ENCODE peak calls at places on chromosomes 6 and 20, in nine cellular contexts. One of them, this sample, is unnamed.
A peak's percentile ranks its signal among the peaks of the same experiment; 100 is the strongest.

GRCh38 chr6:20403766-20404640 is 2.3 kb downstream of the E2F3 start:
- DNase-seq in GM12878: no peak
- DNase-seq in adrenal gland: peak; percentile 53
- DNase-seq in heart left ventricle: no peak
- DNase-seq in ovary: peak; percentile 56
- DNase-seq in A549: peak; percentile 16
- DNase-seq in HepG2: peak; percentile 52
- DNase-seq in spleen: no peak
- DNase-seq in uterus: peak; percentile 19
- DNase-seq in this sample: no peak

GRCh38 chr6:7535498-7535897 is 6.0 kb upstream of the DSP start:
- DNase-seq in GM12878: no peak
- DNase-seq in adrenal gland: no peak
- DNase-seq in heart left ventricle: no peak
- DNase-seq in ovary: no peak
- DNase-seq in A549: no peak
- DNase-seq in HepG2: no peak
- DNase-seq in spleen: no peak
- DNase-seq in uterus: no peak
- DNase-seq in this sample: no peak

GRCh38 chr6:112034236-112034990 is 19.5 kb upstream of the CCN6 start:
- DNase-seq in GM12878: no peak
- DNase-seq in adrenal gland: no peak
- DNase-seq in heart left ventricle: no peak
- DNase-seq in ovary: no peak
- DNase-seq in A549: no peak
- DNase-seq in HepG2: no peak
- DNase-seq in spleen: no peak
- DNase-seq in uterus: no peak
- DNase-seq in this sample: no peak

GRCh38 chr20:63641792-63642517 is 11.3 kb downstream of the STMN3 start:
- DNase-seq in GM12878: peak; percentile 48
- DNase-seq in adrenal gland: peak; percentile 90
- DNase-seq in heart left ventricle: peak; percentile 92
- DNase-seq in ovary: peak; percentile 95
- DNase-seq in A549: peak; percentile 74
- DNase-seq in HepG2: peak; percentile 90
- DNase-seq in spleen: peak; percentile 99
- DNase-seq in uterus: peak; percentile 77
- DNase-seq in this sample: peak; percentile 92

GRCh38 chr6:139888691-139889122 is 514.3 kb upstream of the CITED2 start:
- DNase-seq in GM12878: no peak
- DNase-seq in adrenal gland: no peak
- DNase-seq in heart left ventricle: no peak
- DNase-seq in ovary: no peak
- DNase-seq in A549: no peak
- DNase-seq in HepG2: no peak
- DNase-seq in spleen: no peak
- DNase-seq in uterus: no peak
- DNase-seq in this sample: no peak

GRCh38 chr20:63132715-63133471 is 83.0 kb downstream of the YTHDF1 start:
- DNase-seq in GM12878: no peak
- DNase-seq in adrenal gland: no peak
- DNase-seq in heart left ventricle: peak; percentile 4
- DNase-seq in ovary: no peak
- DNase-seq in A549: no peak
- DNase-seq in HepG2: no peak
- DNase-seq in spleen: peak; percentile 61
- DNase-seq in uterus: no peak
- DNase-seq in this sample: no peak

GRCh38 chr6:149716584-149716983 is 1.3 kb downstream of the LATS1 start:
- DNase-seq in GM12878: no peak
- DNase-seq in adrenal gland: no peak
- DNase-seq in heart left ventricle: no peak
- DNase-seq in ovary: no peak
- DNase-seq in A549: peak; percentile 10
- DNase-seq in HepG2: no peak
- DNase-seq in spleen: no peak
- DNase-seq in uterus: no peak
- DNase-seq in this sample: no peak

GRCh38 chr6:33702345-33702977 is 9.0 kb downstream of the UQCC2 start:
- DNase-seq in GM12878: no peak
- DNase-seq in adrenal gland: peak; percentile 68
- DNase-seq in heart left ventricle: no peak
- DNase-seq in ovary: no peak
- DNase-seq in A549: peak; percentile 74
- DNase-seq in HepG2: peak; percentile 67
- DNase-seq in spleen: peak; percentile 35
- DNase-seq in uterus: no peak
- DNase-seq in this sample: no peak

GRCh38 chr6:116518621-116519020 is 7.2 kb downstream of the CALHM5 start:
- DNase-seq in GM12878: no peak
- DNase-seq in adrenal gland: no peak
- DNase-seq in heart left ventricle: no peak
- DNase-seq in ovary: no peak
- DNase-seq in A549: no peak
- DNase-seq in HepG2: no peak
- DNase-seq in spleen: no peak
- DNase-seq in uterus: no peak
- DNase-seq in this sample: no peak

GRCh38 chr6:138970856-138971425 is 17.1 kb downstream of the REPS1 start:
- DNase-seq in GM12878: no peak
- DNase-seq in adrenal gland: peak; percentile 41
- DNase-seq in heart left ventricle: peak; percentile 29
- DNase-seq in ovary: no peak
- DNase-seq in A549: no peak
- DNase-seq in HepG2: no peak
- DNase-seq in spleen: no peak
- DNase-seq in uterus: no peak
- DNase-seq in this sample: no peak

GRCh38 chr6:70456725-70457124 is 43.4 kb downstream of the FAM135A start:
- DNase-seq in GM12878: no peak
- DNase-seq in adrenal gland: no peak
- DNase-seq in heart left ventricle: no peak
- DNase-seq in ovary: no peak
- DNase-seq in A549: no peak
- DNase-seq in HepG2: no peak
- DNase-seq in spleen: no peak
- DNase-seq in uterus: no peak
- DNase-seq in this sample: no peak

GRCh38 chr6:102114402-102114801 is 720.9 kb downstream of the GRIK2 start:
- DNase-seq in GM12878: no peak
- DNase-seq in adrenal gland: no peak
- DNase-seq in heart left ventricle: no peak
- DNase-seq in ovary: no peak
- DNase-seq in A549: no peak
- DNase-seq in HepG2: peak; percentile 20
- DNase-seq in spleen: no peak
- DNase-seq in uterus: no peak
- DNase-seq in this sample: no peak

GRCh38 chr20:61510778-61511330 is 258.8 kb downstream of the CDH4 start:
- DNase-seq in GM12878: no peak
- DNase-seq in adrenal gland: no peak
- DNase-seq in heart left ventricle: no peak
- DNase-seq in ovary: no peak
- DNase-seq in A549: no peak
- DNase-seq in HepG2: no peak
- DNase-seq in spleen: no peak
- DNase-seq in uterus: no peak
- DNase-seq in this sample: no peak

GRCh38 chr6:131754715-131755567 is 44.1 kb upstream of the CTAGE9 start:
- DNase-seq in GM12878: no peak
- DNase-seq in adrenal gland: no peak
- DNase-seq in heart left ventricle: no peak
- DNase-seq in ovary: no peak
- DNase-seq in A549: no peak
- DNase-seq in HepG2: peak; percentile 99
- DNase-seq in spleen: no peak
- DNase-seq in uterus: no peak
- DNase-seq in this sample: no peak

GRCh38 chr6:27592107-27592480 is 119.2 kb upstream of the ZNF184 start:
- DNase-seq in GM12878: no peak
- DNase-seq in adrenal gland: no peak
- DNase-seq in heart left ventricle: no peak
- DNase-seq in ovary: no peak
- DNase-seq in A549: no peak
- DNase-seq in HepG2: no peak
- DNase-seq in spleen: no peak
- DNase-seq in uterus: no peak
- DNase-seq in this sample: no peak

GRCh38 chr6:20404641-20405032 is 3.0 kb downstream of the E2F3 start:
- DNase-seq in GM12878: peak; percentile 56
- DNase-seq in adrenal gland: peak; percentile 46
- DNase-seq in heart left ventricle: no peak
- DNase-seq in ovary: no peak
- DNase-seq in A549: peak; percentile 57
- DNase-seq in HepG2: peak; percentile 85
- DNase-seq in spleen: peak; percentile 78
- DNase-seq in uterus: peak; percentile 24
- DNase-seq in this sample: no peak

GRCh38 chr6:154448448-154449096 is 61.9 kb downstream of the CNKSR3 start:
- DNase-seq in GM12878: no peak
- DNase-seq in adrenal gland: no peak
- DNase-seq in heart left ventricle: no peak
- DNase-seq in ovary: no peak
- DNase-seq in A549: peak; percentile 6
- DNase-seq in HepG2: no peak
- DNase-seq in spleen: no peak
- DNase-seq in uterus: peak; percentile 42
- DNase-seq in this sample: no peak

GRCh38 chr6:146381486-146381885 is 162.1 kb upstream of the RAB32 start:
- DNase-seq in GM12878: no peak
- DNase-seq in adrenal gland: no peak
- DNase-seq in heart left ventricle: no peak
- DNase-seq in ovary: no peak
- DNase-seq in A549: no peak
- DNase-seq in HepG2: no peak
- DNase-seq in spleen: no peak
- DNase-seq in uterus: no peak
- DNase-seq in this sample: no peak

GRCh38 chr6:144485531-144485930 is 200.4 kb downstream of the UTRN start:
- DNase-seq in GM12878: no peak
- DNase-seq in adrenal gland: no peak
- DNase-seq in heart left ventricle: no peak
- DNase-seq in ovary: no peak
- DNase-seq in A549: no peak
- DNase-seq in HepG2: no peak
- DNase-seq in spleen: no peak
- DNase-seq in uterus: no peak
- DNase-seq in this sample: no peak

GRCh38 chr6:144493035-144493910 is 208.1 kb downstream of the UTRN start:
- DNase-seq in GM12878: no peak
- DNase-seq in adrenal gland: no peak
- DNase-seq in heart left ventricle: no peak
- DNase-seq in ovary: no peak
- DNase-seq in A549: no peak
- DNase-seq in HepG2: no peak
- DNase-seq in spleen: no peak
- DNase-seq in uterus: no peak
- DNase-seq in this sample: no peak

GRCh38 chr6:144488590-144488989 is 203.5 kb downstream of the UTRN start:
- DNase-seq in GM12878: no peak
- DNase-seq in adrenal gland: no peak
- DNase-seq in heart left ventricle: no peak
- DNase-seq in ovary: no peak
- DNase-seq in A549: no peak
- DNase-seq in HepG2: no peak
- DNase-seq in spleen: no peak
- DNase-seq in uterus: no peak
- DNase-seq in this sample: no peak
- H3K4me1 ChIP-seq in GM12878: no peaks in the 10 kb centered on the region
- H3K4me1 ChIP-seq in adrenal gland: no peaks in the 10 kb centered on the region
- H3K4me1 ChIP-seq in heart left ventricle: no peaks in the 10 kb centered on the region
- H3K4me1 ChIP-seq in ovary: no peaks in the 10 kb centered on the region
- H3K4me1 ChIP-seq in A549: no peaks in the 10 kb centered on the region
- H3K4me1 ChIP-seq in HepG2: no peaks in the 10 kb centered on the region
- H3K4me1 ChIP-seq in spleen: no peaks in the 10 kb centered on the region
- H3K4me1 ChIP-seq in uterus: no peaks in the 10 kb centered on the region
- H3K4me1 ChIP-seq in this sample: no peaks in the 10 kb centered on the region

GRCh38 chr20:2418388-2418787 is 37.7 kb downstream of the TGM6 start:
- DNase-seq in GM12878: no peak
- DNase-seq in adrenal gland: no peak
- DNase-seq in heart left ventricle: no peak
- DNase-seq in ovary: no peak
- DNase-seq in A549: no peak
- DNase-seq in HepG2: no peak
- DNase-seq in spleen: no peak
- DNase-seq in uterus: no peak
- DNase-seq in this sample: no peak
- TF ChIP-seq POLR2A in GM12878: no peak
- TF ChIP-seq POLR2A in adrenal gland: no peak
- TF ChIP-seq POLR2A in heart left ventricle: no peak
- TF ChIP-seq POLR2A in ovary: no peak
- TF ChIP-seq POLR2A in A549: no peak
- TF ChIP-seq POLR2A in HepG2: no peak
- TF ChIP-seq POLR2A in spleen: no peak
- TF ChIP-seq POLR2A in uterus: no peak
- TF ChIP-seq POLR2A in this sample: no peak

GRCh38 chr20:41059236-41059635 is 30.6 kb downstream of the TOP1 start:
- DNase-seq in GM12878: no peak
- DNase-seq in adrenal gland: no peak
- DNase-seq in heart left ventricle: no peak
- DNase-seq in ovary: no peak
- DNase-seq in A549: no peak
- DNase-seq in HepG2: no peak
- DNase-seq in spleen: no peak
- DNase-seq in uterus: no peak
- DNase-seq in this sample: no peak
- H3K4me1 ChIP-seq in GM12878: peaks cover 16% of the 10 kb centered on the region
- H3K4me1 ChIP-seq in adrenal gland: peaks cover 38% of the 10 kb centered on the region
- H3K4me1 ChIP-seq in heart left ventricle: peaks cover 37% of the 10 kb centered on the region
- H3K4me1 ChIP-seq in ovary: peaks cover 7% of the 10 kb centered on the region
- H3K4me1 ChIP-seq in A549: peaks cover 31% of the 10 kb centered on the region
- H3K4me1 ChIP-seq in HepG2: peaks cover 33% of the 10 kb centered on the region
- H3K4me1 ChIP-seq in spleen: peaks cover 97% of the 10 kb centered on the region
- H3K4me1 ChIP-seq in uterus: peaks cover 6% of the 10 kb centered on the region
- H3K4me1 ChIP-seq in this sample: no peaks in the 10 kb centered on the region

DNA sequence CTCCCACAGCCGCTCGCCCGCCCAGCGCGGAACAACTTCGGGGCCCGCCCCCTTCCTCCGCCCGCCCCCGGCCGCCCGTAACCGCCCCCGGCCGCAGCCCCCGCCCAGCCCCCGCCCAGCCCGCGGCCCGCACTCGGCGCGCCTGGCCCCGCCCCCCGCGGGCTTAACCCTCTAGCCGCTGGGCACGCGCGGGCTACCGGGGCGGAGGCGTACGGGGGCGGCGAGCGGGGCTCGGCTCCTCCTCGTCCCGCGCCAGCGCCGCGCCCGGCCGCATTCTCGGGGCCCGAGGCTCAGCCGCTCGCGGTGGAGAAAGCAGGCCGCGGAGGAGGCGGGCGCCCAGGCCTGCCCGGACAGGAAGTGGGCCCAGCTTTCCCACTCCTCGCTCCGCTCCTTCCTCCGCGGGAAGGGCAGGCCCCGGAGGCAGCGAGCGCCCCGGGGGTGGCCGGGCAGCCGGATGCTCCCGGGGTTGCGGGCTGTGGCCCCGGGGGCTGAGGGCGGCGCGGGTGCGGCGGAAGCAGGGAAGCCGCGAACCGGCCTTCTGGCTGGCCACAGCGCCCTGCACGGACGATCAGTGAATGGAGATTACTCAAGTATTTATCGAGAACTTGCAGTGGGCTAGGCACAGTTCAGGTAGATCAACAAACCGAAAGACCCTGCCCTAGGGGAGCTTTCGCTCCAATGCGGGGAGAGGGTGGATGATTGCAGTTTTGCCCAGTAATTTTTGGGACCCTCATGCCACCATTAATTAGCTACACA is at the start of gene TRAM2:
- DNase-seq in GM12878: no peak
- DNase-seq in adrenal gland: peak; percentile 85
- DNase-seq in heart left ventricle: peak; percentile 95
- DNase-seq in ovary: peak; percentile 89
- DNase-seq in A549: peak; percentile 40
- DNase-seq in HepG2: peak; percentile 76
- DNase-seq in spleen: peak; percentile 96
- DNase-seq in uterus: peak; percentile 84
- DNase-seq in this sample: peak; percentile 74
- TF ChIP-seq POLR2A in GM12878: peak; percentile 83
- TF ChIP-seq POLR2A in adrenal gland: peak; percentile 77
- TF ChIP-seq POLR2A in heart left ventricle: peak; percentile 41
- TF ChIP-seq POLR2A in ovary: peak; percentile 31
- TF ChIP-seq POLR2A in A549: peak; percentile 59
- TF ChIP-seq POLR2A in HepG2: peak; percentile 87
- TF ChIP-seq POLR2A in spleen: peak; percentile 41
- TF ChIP-seq POLR2A in uterus: peak; percentile 21
- TF ChIP-seq POLR2A in this sample: peak; percentile 49

This sample was measured in prostate gland.